ENCODE peak calls at places on chromosome 19, in four cellular contexts. D, G, H and X are unnamed samples.

GRCh38 chr19:38267780-38268430 is 3.5 kb downstream of the SPINT2 start:
- DNase-seq in H (no peak), D (no peak), G (no peak), X (no peak)

GRCh38 chr19:40006273-40006691 is 9.4 kb downstream of the ZNF546 start:
- DNase-seq in H (no peak), G (no peak), D (no peak), X (no peak)

GRCh38 chr19:41746593-41747227 is 8.6 kb upstream of the CEACAM6 start:
- DNase-seq in D (no peak), G (peak; percentile 31), H (no peak), X (no peak)

GRCh38 chr19:38021356-38021755 is 114.3 kb downstream of the SIPA1L3 start:
- DNase-seq in G (no peak), H (no peak), D (no peak), X (no peak)

GRCh38 chr19:11480927-11481776 is at the start of gene ELAVL3:
- DNase-seq in D (no peak), G (peak; percentile 72), H (no peak), X (no peak)

GRCh38 chr19:51559240-51559639 is 11.8 kb upstream of the ZNF175 start:
- DNase-seq in H (no peak), G (no peak), D (no peak), X (no peak)

GRCh38 chr19:6035026-6035425 is 57.1 kb upstream of the RANBP3 start:
- DNase-seq in G (no peak), H (no peak), D (no peak), X (no peak)

GRCh38 chr19:6586056-6586455 is 4.9 kb downstream of the CD70 start:
- DNase-seq in G (no peak), H (no peak), D (no peak), X (no peak)

GRCh38 chr19:29467824-29468401 is 57.9 kb upstream of the VSTM2B start:
- DNase-seq in H (no peak), D (no peak), G (peak; percentile 56), X (no peak)

GRCh38 chr19:32397736-32398135 is 7.8 kb upstream of the DPY19L3 start:
- DNase-seq in G (no peak), D (no peak), H (no peak), X (no peak)

GRCh38 chr19:13366529-13367143 is 139.6 kb downstream of the CACNA1A start:
- DNase-seq in H (no peak), D (no peak), G (peak; percentile 51), X (no peak)

GRCh38 chr19:34408421-34408820 is 4.2 kb downstream of the PDCD2L start:
- DNase-seq in H (no peak), G (no peak), D (no peak), X (no peak)

GRCh38 chr19:39802958-39803357 is 24.3 kb downstream of the LEUTX start:
- DNase-seq in G (peak; percentile 3), D (no peak), H (peak; percentile 82), X (no peak)

GRCh38 chr19:32651729-32652140 is 23.2 kb downstream of the ANKRD27 start:
- DNase-seq in D (no peak), H (no peak), G (peak; percentile 81), X (no peak)

GRCh38 chr19:56837004-56837403 is 3.5 kb downstream of the PEG3 start:
- DNase-seq in D (no peak), G (no peak), H (no peak), X (no peak)

GRCh38 chr19:23867895-23868294 is 46.8 kb upstream of the ZNF726 start:
- DNase-seq in G (no peak), H (no peak), D (no peak), X (no peak)

GRCh38 chr19:33063356-33064116 is 1.2 kb downstream of the RHPN2 start:
- DNase-seq in D (no peak), G (peak; percentile 52), H (no peak), X (no peak)

GRCh38 chr19:11797491-11797890 is 832 bp upstream of the ZNF491 start:
- DNase-seq in H (peak; percentile 92), G (peak; percentile 88), D (peak; percentile 33), X (no peak)

GRCh38 chr19:5880604-5881078 is 10.3 kb upstream of the FUT5 start:
- DNase-seq in G (no peak), H (peak; percentile 68), D (no peak), X (peak; percentile 33)

GRCh38 chr19:45960595-45961235 is 12.9 kb downstream of the NOVA2 start:
- DNase-seq in D (no peak), G (peak; percentile 68), H (no peak), X (no peak)

GRCh38 chr19:13521066-13521465 is 14.8 kb upstream of the CACNA1A start:
- DNase-seq in G (no peak), D (no peak), H (no peak), X (no peak)

GRCh38 chr19:5145521-5146511 is 176.9 kb downstream of the KDM4B start:
- DNase-seq in D (no peak), H (peak; percentile 51), G (no peak), X (no peak)

GRCh38 chr19:45922281-45922680 is 7.7 kb upstream of the NANOS2 start:
- DNase-seq in H (peak; percentile 31), D (no peak), G (peak; percentile 66), X (no peak)

GRCh38 chr19:48511800-48512503 is at the start of gene LMTK3:
- DNase-seq in D (no peak), G (peak; percentile 87), H (no peak), X (no peak)

GRCh38 chr19:13068064-13068807 is 34.4 kb downstream of the LYL1 start:
- DNase-seq in G (no peak), H (no peak), D (no peak), X (no peak)

GRCh38 chr19:2333807-2334211 is 5.3 kb downstream of the SPPL2B start:
- DNase-seq in H (no peak), G (no peak), D (no peak), X (no peak)
- TF ChIP-seq CTCF in H (no peak), G (peak; percentile 29), D (no peak), X (peak; percentile 12)

GRCh38 chr19:10460714-10461046 is 40.3 kb downstream of the PDE4A start:
- DNase-seq in G (no peak), H (no peak), D (no peak), X (no peak)
- H3K4me3 ChIP-seq in G (no peak overlapping the region), H (no peak overlapping the region), D (no peak overlapping the region), X (no peak overlapping the region)

GRCh38 chr19:54109651-54110050 is 5.8 kb downstream of the TFPT start:
- DNase-seq in D (no peak), G (no peak), H (no peak), X (no peak)

GRCh38 chr19:54114340-54114826 is 1.1 kb downstream of the TFPT start:
- DNase-seq in D (no peak), H (peak; percentile 69), G (peak; percentile 29), X (no peak)

GRCh38 chr19:54121259-54121658 is 5.7 kb downstream of the PRPF31 start:
- DNase-seq in D (no peak), G (no peak), H (no peak), X (no peak)

DNA sequence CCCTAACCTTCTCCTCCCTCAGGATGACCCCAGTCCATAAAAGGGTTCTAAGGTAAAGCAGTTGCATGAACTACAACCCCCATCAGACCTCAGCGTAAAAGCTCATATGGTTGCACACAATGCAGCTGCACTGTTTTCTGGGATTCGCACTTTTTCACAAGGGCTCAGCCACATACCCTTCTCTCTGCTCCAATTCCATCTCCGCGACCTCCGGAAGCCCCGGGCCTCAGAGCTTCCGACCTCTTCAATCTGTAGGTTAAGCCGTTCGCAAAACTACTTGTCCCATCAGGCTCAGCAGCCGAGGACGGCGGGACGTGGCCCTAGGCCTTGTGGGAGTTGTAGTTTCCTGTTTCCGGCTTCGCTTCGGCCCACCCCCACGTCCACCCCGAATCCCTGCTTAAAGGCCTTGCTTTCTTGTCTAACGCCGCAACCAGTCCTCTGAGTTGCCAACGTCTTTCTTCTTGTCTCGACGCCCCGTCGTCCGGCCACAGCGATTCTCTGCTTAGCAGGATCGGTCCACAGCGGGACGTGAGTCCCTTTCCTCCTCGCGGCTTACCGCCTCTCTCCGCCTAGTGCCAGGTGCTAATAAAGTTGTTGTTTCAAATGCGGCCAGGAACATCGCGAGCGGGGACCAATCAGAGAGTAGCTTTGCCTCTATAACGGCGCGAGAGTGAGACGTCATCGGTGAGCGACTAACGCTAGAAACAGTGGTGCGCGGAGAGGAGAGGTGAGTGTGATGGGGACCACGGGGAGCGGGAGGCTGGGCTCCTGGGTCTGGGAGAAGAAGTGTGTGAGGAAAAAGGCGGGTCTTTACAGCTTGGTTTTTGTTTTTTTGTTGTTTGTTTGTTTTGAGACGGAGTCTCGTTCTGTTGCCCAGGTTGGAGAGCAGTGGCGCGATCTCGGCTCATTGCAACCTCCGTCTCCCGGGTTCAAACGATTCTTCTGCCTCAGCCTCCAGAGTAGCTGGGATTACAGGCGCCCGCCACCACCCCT is at the start of the genes PRPF31 and TFPT:
- DNase-seq in D (peak; percentile 77), G (peak; percentile 99), H (peak; percentile 98), X (peak; percentile 89)
- TF ChIP-seq CTCF in D (no peak), G (no peak), H (no peak), X (no peak)

GRCh38 chr19:50266896-50267295 is 62.3 kb downstream of the KCNC3 start:
- DNase-seq in H (no peak), G (peak; percentile 53), D (no peak), X (no peak)
- H3K4me3 ChIP-seq in H (no peak overlapping the region), G (no peak overlapping the region), D (no peak overlapping the region), X (no peak overlapping the region)

DNA sequence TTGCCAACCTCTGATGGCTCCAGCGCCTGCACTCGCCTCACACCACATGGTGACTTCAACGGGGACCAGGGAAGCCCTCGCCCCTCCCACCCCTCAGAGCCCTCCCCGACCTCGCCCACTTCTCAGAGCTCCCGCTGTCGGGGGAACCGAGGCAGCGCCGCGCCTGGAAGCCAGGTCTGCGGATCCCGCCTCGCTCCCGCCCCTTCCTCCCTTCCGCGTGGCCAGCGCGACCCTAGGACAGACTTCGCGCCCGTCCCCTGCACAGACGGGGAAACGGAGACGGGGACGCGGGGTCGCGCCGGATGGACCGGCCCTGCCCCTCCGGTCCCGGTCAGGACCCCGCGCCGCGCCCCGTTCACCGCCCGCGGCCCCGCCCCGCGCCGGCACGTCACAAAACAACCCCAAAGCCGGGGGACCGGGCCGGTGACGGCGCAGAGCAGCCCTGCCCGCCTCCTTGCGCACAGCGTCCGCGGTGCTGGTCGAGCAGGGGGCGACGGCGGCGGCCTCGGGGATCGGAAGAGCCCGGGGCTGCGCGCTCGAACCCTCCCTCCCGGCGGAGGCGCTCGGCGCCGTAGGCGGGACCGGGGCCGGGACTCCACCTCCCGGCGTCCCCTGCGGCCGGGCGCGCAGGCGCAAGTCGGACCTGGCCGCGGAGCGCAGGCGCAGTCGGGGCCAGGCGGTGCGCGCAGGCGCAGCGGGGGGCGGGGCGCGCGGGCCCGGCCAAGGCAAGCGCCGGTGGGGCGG is 379 bp upstream of the CDC34 start:
- DNase-seq in D (no peak), H (peak; percentile 92), G (peak; percentile 97), X (no peak)
- TF ChIP-seq CTCF in D (no peak), H (no peak), G (peak; percentile 18), X (no peak)

GRCh38 chr19:14775855-14776254 is 2.5 kb downstream of the ADGRE2 start:
- DNase-seq in G (no peak), H (no peak), D (no peak), X (no peak)
- H3K4me3 ChIP-seq in G (peak overlapping the region; percentile 41), H (peak overlapping the region; percentile 36), D (peak overlapping the region; percentile 36), X (peak overlapping the region; percentile 65)

GRCh38 chr19:7857727-7858701 is 16.2 kb downstream of the PRR36 start:
- DNase-seq in H (peak; percentile 20), G (peak; percentile 90), D (no peak), X (no peak)
- TF ChIP-seq CTCF in H (no peak), G (no peak), D (no peak), X (no peak)

GRCh38 chr19:7720351-7720750 is 11.6 kb downstream of the CLEC4G start:
- DNase-seq in D (no peak), G (no peak), H (no peak), X (no peak)
- H3K4me3 ChIP-seq in D (no peak overlapping the region), G (no peak overlapping the region), H (no peak overlapping the region), X (no peak overlapping the region)